ENCODE peak calls at places on chromosomes 5 and 9, in six cellular contexts. H is Karpas-422; I is thyroid gland; T is CD8-positive, alpha-beta T cell; X is ovary; Z is heart left ventricle. L is an unnamed sample.

GRCh38 chr5:156149203-156149602 is 177.8 kb upstream of the SGCD start:
- DNase-seq in I (no peak), H (no peak), X (no peak), Z (no peak), T (no peak), L (no peak)

GRCh38 chr5:31900296-31900865 is 261.4 kb downstream of the PDZD2 start:
- DNase-seq in Z (no peak), I (no peak), X (no peak), H (no peak), T (no peak), L (no peak)

GRCh38 chr5:78509884-78510769 is 138.4 kb downstream of the LHFPL2 start:
- DNase-seq in T (peak; percentile 26), Z (peak; percentile 90), I (peak; percentile 83), H (peak; percentile 77), X (peak; percentile 49), L (no peak)

GRCh38 chr9:36847781-36848673 is 186.0 kb downstream of the PAX5 start:
- DNase-seq in Z (no peak), I (peak; percentile 5), H (no peak), X (no peak), T (no peak), L (peak; percentile 8)

GRCh38 chr5:132426525-132427138 is 57.1 kb downstream of the SLC22A5 start:
- DNase-seq in X (peak; percentile 46), Z (peak; percentile 88), H (peak; percentile 79), I (peak; percentile 51), T (peak; percentile 59), L (peak; percentile 71)

GRCh38 chr5:179044765-179045164 is 15.4 kb upstream of the ZNF354C start:
- DNase-seq in I (no peak), Z (no peak), T (no peak), X (no peak), H (no peak), L (no peak)

GRCh38 chr9:127567898-127568617 is 44.0 kb upstream of the STXBP1 start:
- DNase-seq in Z (peak; percentile 80), X (peak; percentile 62), I (no peak), H (no peak), T (peak; percentile 12), L (no peak)

GRCh38 chr5:108681079-108681921 is 66.4 kb upstream of the FER start:
- DNase-seq in X (no peak), H (peak; percentile 74), T (peak; percentile 20), Z (no peak), I (peak; percentile 64), L (peak; percentile 5)

GRCh38 chr9:91151014-91151740 is 210.5 kb downstream of the AUH start:
- DNase-seq in X (no peak), H (no peak), T (no peak), I (no peak), Z (no peak), L (no peak)

GRCh38 chr5:149056611-149057165 is 6.2 kb downstream of the SH3TC2 start:
- DNase-seq in I (no peak), X (no peak), H (no peak), Z (no peak), T (no peak), L (no peak)

GRCh38 chr9:116152390-116152789 is 1.2 kb upstream of the PAPPA start:
- DNase-seq in X (no peak), I (no peak), T (no peak), H (peak; percentile 58), Z (no peak), L (no peak)

GRCh38 chr5:132012385-132013005 is 1.0 kb upstream of the ACSL6 start:
- DNase-seq in Z (peak; percentile 76), X (peak; percentile 33), H (no peak), I (peak; percentile 24), T (no peak), L (no peak)

GRCh38 chr5:96187309-96188027 is 225.8 kb upstream of the ELL2 start:
- DNase-seq in H (peak; percentile 4), I (no peak), Z (no peak), X (no peak), T (no peak), L (peak; percentile 18)

GRCh38 chr5:496028-496427 is 28.2 kb downstream of the SLC9A3 start:
- DNase-seq in H (no peak), I (no peak), T (no peak), Z (no peak), X (no peak), L (no peak)

GRCh38 chr5:169350016-169350415 is 49.1 kb upstream of the SLIT3 start:
- DNase-seq in T (no peak), X (no peak), H (no peak), Z (no peak), I (no peak), L (peak; percentile 80)

GRCh38 chr5:107457881-107458280 is 212.9 kb downstream of the EFNA5 start:
- DNase-seq in I (no peak), T (no peak), H (no peak), X (no peak), Z (no peak), L (no peak)

GRCh38 chr5:78805474-78806124 is 157.0 kb upstream of the LHFPL2 start:
- DNase-seq in T (no peak), X (no peak), H (no peak), Z (no peak), I (no peak), L (no peak)

GRCh38 chr5:135869151-135869737 is 26.4 kb downstream of the IL9 start:
- DNase-seq in Z (no peak), T (no peak), H (no peak), X (no peak), I (no peak), L (no peak)

GRCh38 chr9:116875576-116875975 is 188.5 kb downstream of the TRIM32 start:
- DNase-seq in H (peak; percentile 6), I (no peak), Z (no peak), X (no peak), T (no peak), L (no peak)

GRCh38 chr9:126361810-126362238 is 35.2 kb downstream of the MVB12B start:
- DNase-seq in Z (no peak), H (no peak), T (no peak), I (no peak), X (no peak), L (no peak)

GRCh38 chr5:87408219-87408618 is 4.5 kb downstream of the CCNH start:
- DNase-seq in H (no peak), X (no peak), T (no peak), I (no peak), Z (no peak), L (no peak)

GRCh38 chr9:107700902-107701301 is 211.3 kb upstream of the KLF4 start:
- DNase-seq in X (no peak), T (no peak), H (no peak), Z (no peak), I (no peak), L (no peak)

GRCh38 chr9:135590486-135591079 is 29.0 kb downstream of the PAEP start:
- DNase-seq in H (no peak), I (no peak), Z (no peak), T (no peak), X (no peak), L (no peak)

GRCh38 chr9:97850746-97851449 is 2.1 kb upstream of the FOXE1 start:
- DNase-seq in Z (no peak), T (no peak), I (peak; percentile 41), X (no peak), H (no peak), L (no peak)

GRCh38 chr5:180668835-180669596 is 19.6 kb upstream of the FLT4 start:
- DNase-seq in T (no peak), H (no peak), X (no peak), Z (no peak), I (no peak), L (no peak)

GRCh38 chr5:156920042-156920860 is 42.8 kb downstream of the TIMD4 start:
- DNase-seq in T (no peak), X (no peak), I (peak; percentile 11), Z (no peak), H (no peak), L (no peak)

GRCh38 chr5:41457094-41457493 is 53.3 kb downstream of the PLCXD3 start:
- DNase-seq in T (no peak), I (no peak), Z (no peak), H (no peak), X (no peak), L (no peak)
- H3K27ac ChIP-seq in T (no peak overlapping the region), I (no peak overlapping the region), Z (peak overlapping the region; percentile 66), H (no peak overlapping the region), X (no peak overlapping the region), L (no peak overlapping the region)

GRCh38 chr5:154107729-154108128 is 69.0 kb downstream of the MFAP3 start:
- DNase-seq in I (no peak), T (no peak), X (no peak), H (no peak), Z (no peak), L (no peak)
- H3K27ac ChIP-seq in I (no peak overlapping the region), T (no peak overlapping the region), X (no peak overlapping the region), H (no peak overlapping the region), Z (no peak overlapping the region), L (no peak overlapping the region)

GRCh38 chr9:101912698-101913097 is 174.3 kb upstream of the GRIN3A start:
- DNase-seq in H (no peak), T (no peak), X (no peak), Z (no peak), I (no peak), L (no peak)

DNA sequence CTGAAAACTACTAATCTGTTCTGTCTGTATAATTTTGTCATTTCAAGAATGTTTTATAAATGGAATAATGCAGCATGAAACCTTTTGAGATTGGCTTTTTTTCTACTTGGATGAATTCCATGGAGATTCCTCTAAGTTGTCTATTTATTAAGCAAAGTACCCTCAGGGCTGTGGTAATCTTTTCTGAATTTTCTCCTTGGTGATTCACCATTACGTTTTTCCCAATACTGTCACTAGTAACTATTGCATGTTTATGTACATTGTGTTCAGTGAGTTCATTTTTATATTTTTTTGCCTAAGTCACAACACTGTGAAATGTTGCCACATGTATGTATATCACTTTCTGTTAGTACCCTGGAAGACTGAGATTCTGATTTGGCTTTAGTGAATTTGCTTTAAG is 177.0 kb upstream of the GRIN3A start:
- DNase-seq in T (no peak), Z (no peak), I (no peak), H (no peak), X (no peak), L (no peak)
- H3K27ac ChIP-seq in T (no peak overlapping the region), Z (no peak overlapping the region), I (no peak overlapping the region), H (no peak overlapping the region), X (no peak overlapping the region), L (no peak overlapping the region)

GRCh38 chr5:119355636-119356383 is at the start of gene TNFAIP8:
- DNase-seq in T (peak; percentile 49), X (peak; percentile 27), I (peak; percentile 77), H (peak; percentile 82), Z (peak; percentile 81), L (no peak)

GRCh38 chr5:119356384-119357188 is 767 bp downstream of the TNFAIP8 start:
- DNase-seq in Z (no peak), T (no peak), I (no peak), X (no peak), H (peak; percentile 86), L (no peak)

GRCh38 chr5:119354522-119355243 is 1.1 kb upstream of the TNFAIP8 start:
- DNase-seq in T (no peak), I (no peak), X (no peak), H (peak; percentile 83), Z (no peak), L (no peak)

GRCh38 chr5:119353686-119354366 is 2.0 kb upstream of the TNFAIP8 start:
- DNase-seq in I (no peak), X (no peak), T (no peak), H (peak; percentile 69), Z (no peak), L (no peak)

DNA sequence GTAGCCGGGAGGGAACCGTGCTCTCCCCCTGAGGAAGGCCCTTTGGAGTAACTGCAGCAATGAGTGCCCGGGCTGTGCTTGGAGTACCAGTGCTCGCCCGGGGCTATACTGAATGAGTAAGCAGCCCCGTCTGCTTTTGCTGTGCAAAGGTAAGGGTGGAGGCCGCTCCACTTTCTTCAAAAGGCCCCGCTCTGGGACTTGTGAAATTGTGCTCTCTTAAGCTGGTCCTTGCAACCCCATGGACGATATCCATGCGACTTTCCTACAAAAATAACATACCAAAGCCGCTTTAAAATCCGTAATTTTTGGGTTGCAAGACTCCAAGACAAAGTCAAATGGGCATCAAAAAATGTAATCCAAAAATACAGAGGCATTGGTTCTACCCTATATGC is 579 bp upstream of the TNFAIP8 start:
- DNase-seq in I (peak; percentile 43), T (peak; percentile 58), Z (no peak), X (no peak), H (peak; percentile 73), L (no peak)
- H3K27ac ChIP-seq in I (peak overlapping the region; percentile 86), T (no peak overlapping the region), Z (no peak overlapping the region), X (no peak overlapping the region), H (peak overlapping the region; percentile 95), L (peak overlapping the region; percentile 18)